ENCODE peak calls at places on chromosomes 5 and 9, in four cellular contexts. L is kidney glomerular epithelial cell, D is activated gamma-delta T cell treated with Interleukin-2 at 50 U/mL for 16 hours, C is EL. A is an unnamed sample.
A peak's percentile ranks its signal among the peaks of the same experiment; 100 is the strongest.

GRCh38 chr9:125240649-125240999 is 519 bp downstream of the HSPA5 start:
- DNase-seq in L (no peak), C (peak; percentile 34), D (peak; percentile 19), A (peak; percentile 42)

GRCh38 chr5:16666861-16667481 is 50.2 kb upstream of the RETREG1 start:
- DNase-seq in L (peak; percentile 11), C (no peak), D (no peak), A (no peak)

GRCh38 chr9:87812375-87813118 is 70.1 kb upstream of the SPATA31E1 start:
- DNase-seq in C (peak; percentile 59), D (no peak), L (peak; percentile 76), A (no peak)

GRCh38 chr9:11064853-11065252 is 452.1 kb upstream of the PTPRD start:
- DNase-seq in C (no peak), L (no peak), D (no peak), A (no peak)

GRCh38 chr5:38853753-38854470 is 8.1 kb downstream of the OSMR start:
- DNase-seq in D (no peak), L (peak; percentile 22), C (peak; percentile 98), A (no peak)

GRCh38 chr5:32984851-32985250 is 273.7 kb downstream of the NPR3 start:
- DNase-seq in C (peak; percentile 53), D (no peak), L (no peak), A (no peak)

GRCh38 chr5:94693043-94693822 is 74.8 kb downstream of the SLF1 start:
- DNase-seq in D (no peak), C (peak; percentile 93), L (peak; percentile 73), A (no peak)

GRCh38 chr5:125372694-125373621 is 626.5 kb upstream of the ZNF608 start:
- DNase-seq in L (peak; percentile 29), C (peak; percentile 69), D (no peak), A (no peak)

GRCh38 chr5:79191457-79191856 is 44.5 kb upstream of the JMY start:
- DNase-seq in D (no peak), L (no peak), C (no peak), A (no peak)

GRCh38 chr9:128912270-128912853 is 8.4 kb upstream of the PHYHD1 start:
- DNase-seq in D (no peak), L (peak; percentile 84), C (peak; percentile 93), A (no peak)

GRCh38 chr5:74947961-74948613 is 81.9 kb upstream of the FAM169A start:
- DNase-seq in D (no peak), C (peak; percentile 42), L (peak; percentile 68), A (no peak)

GRCh38 chr5:77423022-77423750 is 68.9 kb downstream of the WDR41 start:
- DNase-seq in C (peak; percentile 77), L (peak; percentile 22), D (no peak), A (no peak)

GRCh38 chr9:92729735-92730155 is 34.9 kb downstream of the BICD2 start:
- DNase-seq in D (no peak), C (no peak), L (no peak), A (no peak)

GRCh38 chr5:149675467-149676201 is 54.5 kb upstream of the PPARGC1B start:
- DNase-seq in C (no peak), D (no peak), L (peak; percentile 68), A (no peak)

GRCh38 chr9:82934949-82935348 is 128.0 kb downstream of the RASEF start:
- DNase-seq in D (no peak), C (peak; percentile 69), L (peak; percentile 89), A (no peak)

GRCh38 chr9:98118640-98119601 is at the start of gene TRIM14:
- DNase-seq in C (peak; percentile 91), D (peak; percentile 28), L (no peak), A (peak; percentile 47)

GRCh38 chr5:168165221-168165965 is 126.1 kb upstream of the WWC1 start:
- DNase-seq in L (peak; percentile 64), D (no peak), C (no peak), A (no peak)

GRCh38 chr5:91875133-91875779 is 492.1 kb upstream of the ARRDC3 start:
- DNase-seq in C (no peak), D (no peak), L (no peak), A (no peak)

GRCh38 chr5:143560378-143560777 is 156.9 kb upstream of the NR3C1 start:
- DNase-seq in D (no peak), C (no peak), L (no peak), A (no peak)

GRCh38 chr9:118230319-118230718 is 526.1 kb downstream of the TLR4 start:
- DNase-seq in L (no peak), D (no peak), C (no peak), A (no peak)

GRCh38 chr5:74625742-74626241 is 14.7 kb downstream of the ENC1 start:
- DNase-seq in C (peak; percentile 21), D (no peak), L (peak; percentile 74), A (no peak)

GRCh38 chr5:95620870-95621838 is 1.3 kb downstream of the GPR150 start:
- DNase-seq in L (no peak), D (peak; percentile 26), C (peak; percentile 47), A (peak; percentile 19)

GRCh38 chr5:1564182-1564748 is 40.5 kb upstream of the LPCAT1 start:
- DNase-seq in C (peak; percentile 77), L (no peak), D (no peak), A (no peak)

GRCh38 chr5:175889910-175890684 is 18.7 kb downstream of the CPLX2 start:
- DNase-seq in D (no peak), L (no peak), C (peak; percentile 49), A (no peak)

A was measured in CD8-positive, alpha-beta T cell.